ENCODE peak calls at places on chromosomes 12 and 14, in six cellular contexts. One of them, this sample, is unnamed.

GRCh38 chr14:106378191-106378590 is 851.8 kb downstream of the TMEM121 start:
- DNase-seq in OCI-LY7: peak
- DNase-seq in fibroblast of lung: no peak
- DNase-seq in lower lobe of right lung: no peak
- DNase-seq in astrocyte of the spinal cord: no peak
- DNase-seq in AG04449: no peak
- DNase-seq in this sample: no peak

GRCh38 chr12:89111964-89112363 is 240.3 kb downstream of the DUSP6 start:
- DNase-seq in OCI-LY7: no peak
- DNase-seq in fibroblast of lung: no peak
- DNase-seq in lower lobe of right lung: no peak
- DNase-seq in astrocyte of the spinal cord: no peak
- DNase-seq in AG04449: no peak
- DNase-seq in this sample: no peak

GRCh38 chr12:117766008-117766407 is 202.8 kb downstream of the KSR2 start:
- DNase-seq in OCI-LY7: no peak
- DNase-seq in fibroblast of lung: no peak
- DNase-seq in lower lobe of right lung: no peak
- DNase-seq in astrocyte of the spinal cord: no peak
- DNase-seq in AG04449: no peak
- DNase-seq in this sample: no peak

GRCh38 chr12:43692064-43692463 is 66.5 kb downstream of the PUS7L start:
- DNase-seq in OCI-LY7: no peak
- DNase-seq in fibroblast of lung: peak
- DNase-seq in lower lobe of right lung: no peak
- DNase-seq in astrocyte of the spinal cord: peak
- DNase-seq in AG04449: no peak
- DNase-seq in this sample: peak

GRCh38 chr12:31600252-31600651 is 9.3 kb upstream of the DENND5B start:
- DNase-seq in OCI-LY7: peak
- DNase-seq in fibroblast of lung: no peak
- DNase-seq in lower lobe of right lung: no peak
- DNase-seq in astrocyte of the spinal cord: no peak
- DNase-seq in AG04449: no peak
- DNase-seq in this sample: no peak

GRCh38 chr14:69247691-69248440 is 12.1 kb upstream of the GALNT16 start:
- DNase-seq in OCI-LY7: peak
- DNase-seq in fibroblast of lung: peak
- DNase-seq in lower lobe of right lung: no peak
- DNase-seq in astrocyte of the spinal cord: peak
- DNase-seq in AG04449: peak
- DNase-seq in this sample: peak

GRCh38 chr14:102554835-102555819 is 37.3 kb upstream of the RCOR1 start:
- DNase-seq in OCI-LY7: no peak
- DNase-seq in fibroblast of lung: peak
- DNase-seq in lower lobe of right lung: peak
- DNase-seq in astrocyte of the spinal cord: no peak
- DNase-seq in AG04449: no peak
- DNase-seq in this sample: no peak

GRCh38 chr14:92408186-92408585 is 85.2 kb downstream of the SLC24A4 start:
- DNase-seq in OCI-LY7: no peak
- DNase-seq in fibroblast of lung: peak
- DNase-seq in lower lobe of right lung: no peak
- DNase-seq in astrocyte of the spinal cord: peak
- DNase-seq in AG04449: no peak
- DNase-seq in this sample: no peak

GRCh38 chr12:88994537-88994936 is 357.8 kb downstream of the DUSP6 start:
- DNase-seq in OCI-LY7: no peak
- DNase-seq in fibroblast of lung: peak
- DNase-seq in lower lobe of right lung: no peak
- DNase-seq in astrocyte of the spinal cord: no peak
- DNase-seq in AG04449: no peak
- DNase-seq in this sample: no peak

GRCh38 chr14:69345402-69345801 is 52.7 kb downstream of the ERH start:
- DNase-seq in OCI-LY7: no peak
- DNase-seq in fibroblast of lung: no peak
- DNase-seq in lower lobe of right lung: no peak
- DNase-seq in astrocyte of the spinal cord: no peak
- DNase-seq in AG04449: no peak
- DNase-seq in this sample: no peak

GRCh38 chr14:100065161-100065871 is at the start of gene EVL:
- DNase-seq in OCI-LY7: peak
- DNase-seq in fibroblast of lung: no peak
- DNase-seq in lower lobe of right lung: peak
- DNase-seq in astrocyte of the spinal cord: no peak
- DNase-seq in AG04449: no peak
- DNase-seq in this sample: no peak

GRCh38 chr12:53623986-53624385 is 2.2 kb downstream of the ATF7 start:
- DNase-seq in OCI-LY7: no peak
- DNase-seq in fibroblast of lung: peak
- DNase-seq in lower lobe of right lung: no peak
- DNase-seq in astrocyte of the spinal cord: peak
- DNase-seq in AG04449: no peak
- DNase-seq in this sample: peak

GRCh38 chr12:110780448-110780847 is 37.8 kb upstream of the PPP1CC start:
- DNase-seq in OCI-LY7: peak
- DNase-seq in fibroblast of lung: no peak
- DNase-seq in lower lobe of right lung: no peak
- DNase-seq in astrocyte of the spinal cord: no peak
- DNase-seq in AG04449: no peak
- DNase-seq in this sample: no peak

GRCh38 chr12:55925870-55926737 is 1.6 kb downstream of the PYM1 start:
- DNase-seq in OCI-LY7: peak
- DNase-seq in fibroblast of lung: no peak
- DNase-seq in lower lobe of right lung: no peak
- DNase-seq in astrocyte of the spinal cord: no peak
- DNase-seq in AG04449: no peak
- DNase-seq in this sample: no peak

GRCh38 chr14:63671987-63672386 is 30.3 kb upstream of the WDR89 start:
- DNase-seq in OCI-LY7: no peak
- DNase-seq in fibroblast of lung: no peak
- DNase-seq in lower lobe of right lung: no peak
- DNase-seq in astrocyte of the spinal cord: no peak
- DNase-seq in AG04449: no peak
- DNase-seq in this sample: no peak

GRCh38 chr12:122942609-122943008 is 23.7 kb downstream of the ABCB9 start:
- DNase-seq in OCI-LY7: no peak
- DNase-seq in fibroblast of lung: peak
- DNase-seq in lower lobe of right lung: no peak
- DNase-seq in astrocyte of the spinal cord: peak
- DNase-seq in AG04449: no peak
- DNase-seq in this sample: no peak

GRCh38 chr14:49623941-49624806 is 3.6 kb downstream of the MGAT2 start:
- DNase-seq in OCI-LY7: peak
- DNase-seq in fibroblast of lung: no peak
- DNase-seq in lower lobe of right lung: no peak
- DNase-seq in astrocyte of the spinal cord: no peak
- DNase-seq in AG04449: no peak
- DNase-seq in this sample: no peak

GRCh38 chr12:46915082-46915481 is 89.3 kb upstream of the SLC38A4 start:
- DNase-seq in OCI-LY7: no peak
- DNase-seq in fibroblast of lung: peak
- DNase-seq in lower lobe of right lung: no peak
- DNase-seq in astrocyte of the spinal cord: peak
- DNase-seq in AG04449: peak
- DNase-seq in this sample: peak

GRCh38 chr12:113392988-113393579 is 10.6 kb downstream of the SDS start:
- DNase-seq in OCI-LY7: no peak
- DNase-seq in fibroblast of lung: peak
- DNase-seq in lower lobe of right lung: no peak
- DNase-seq in astrocyte of the spinal cord: no peak
- DNase-seq in AG04449: no peak
- DNase-seq in this sample: no peak

GRCh38 chr12:105355752-105356151 is 25.3 kb downstream of the C12orf75 start:
- DNase-seq in OCI-LY7: no peak
- DNase-seq in fibroblast of lung: peak
- DNase-seq in lower lobe of right lung: no peak
- DNase-seq in astrocyte of the spinal cord: peak
- DNase-seq in AG04449: peak
- DNase-seq in this sample: no peak

GRCh38 chr12:29234965-29235364 is 85.9 kb downstream of the FAR2 start:
- DNase-seq in OCI-LY7: no peak
- DNase-seq in fibroblast of lung: peak
- DNase-seq in lower lobe of right lung: no peak
- DNase-seq in astrocyte of the spinal cord: peak
- DNase-seq in AG04449: no peak
- DNase-seq in this sample: no peak

GRCh38 chr12:49031573-49032161 is 13.1 kb upstream of the PRKAG1 start:
- DNase-seq in OCI-LY7: no peak
- DNase-seq in fibroblast of lung: no peak
- DNase-seq in lower lobe of right lung: no peak
- DNase-seq in astrocyte of the spinal cord: no peak
- DNase-seq in AG04449: no peak
- DNase-seq in this sample: no peak

GRCh38 chr12:49030714-49031572 is 12.4 kb upstream of the PRKAG1 start:
- DNase-seq in OCI-LY7: no peak
- DNase-seq in fibroblast of lung: no peak
- DNase-seq in lower lobe of right lung: no peak
- DNase-seq in astrocyte of the spinal cord: no peak
- DNase-seq in AG04449: no peak
- DNase-seq in this sample: no peak

GRCh38 chr12:49033611-49034286 is 15.2 kb upstream of the PRKAG1 start:
- DNase-seq in OCI-LY7: no peak
- DNase-seq in fibroblast of lung: no peak
- DNase-seq in lower lobe of right lung: no peak
- DNase-seq in astrocyte of the spinal cord: no peak
- DNase-seq in AG04449: no peak
- DNase-seq in this sample: no peak

GRCh38 chr12:49032679-49033447 is 14.3 kb upstream of the PRKAG1 start:
- DNase-seq in OCI-LY7: no peak
- DNase-seq in fibroblast of lung: no peak
- DNase-seq in lower lobe of right lung: no peak
- DNase-seq in astrocyte of the spinal cord: no peak
- DNase-seq in AG04449: no peak
- DNase-seq in this sample: no peak

DNA sequence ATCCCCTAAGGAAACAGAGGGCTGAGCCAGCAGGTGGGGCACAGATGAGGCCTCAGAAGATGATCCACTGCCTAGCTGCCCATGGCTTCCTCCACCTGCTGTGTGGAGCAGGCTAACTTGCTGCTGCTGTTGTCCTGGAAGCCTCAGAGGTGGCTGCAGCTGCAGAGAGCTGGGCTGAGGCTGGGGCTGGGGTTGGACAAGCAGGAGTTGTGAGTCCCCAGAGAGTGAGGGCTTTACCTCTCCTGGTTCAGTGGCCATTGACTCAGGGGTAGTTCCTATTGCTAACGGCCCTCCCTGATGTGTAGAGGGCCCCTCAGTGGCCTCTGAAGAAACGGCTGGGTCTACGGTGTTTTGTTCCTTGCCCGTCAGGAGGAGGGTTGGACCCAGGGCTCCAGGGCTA is 13.7 kb upstream of the PRKAG1 start:
- DNase-seq in OCI-LY7: no peak
- DNase-seq in fibroblast of lung: no peak
- DNase-seq in lower lobe of right lung: no peak
- DNase-seq in astrocyte of the spinal cord: no peak
- DNase-seq in AG04449: no peak
- DNase-seq in this sample: no peak
- H3K4me3 ChIP-seq in OCI-LY7: no peak
- H3K4me3 ChIP-seq in fibroblast of lung: no peak
- H3K4me3 ChIP-seq in lower lobe of right lung: no peak
- H3K4me3 ChIP-seq in astrocyte of the spinal cord: no peak
- H3K4me3 ChIP-seq in AG04449: no peak
- H3K4me3 ChIP-seq in this sample: no peak

GRCh38 chr12:112304411-112304810 is 77.8 kb downstream of the HECTD4 start:
- DNase-seq in OCI-LY7: no peak
- DNase-seq in fibroblast of lung: no peak
- DNase-seq in lower lobe of right lung: no peak
- DNase-seq in astrocyte of the spinal cord: no peak
- DNase-seq in AG04449: no peak
- DNase-seq in this sample: no peak

GRCh38 chr12:112303799-112304198 is 78.4 kb downstream of the HECTD4 start:
- DNase-seq in OCI-LY7: no peak
- DNase-seq in fibroblast of lung: no peak
- DNase-seq in lower lobe of right lung: no peak
- DNase-seq in astrocyte of the spinal cord: no peak
- DNase-seq in AG04449: no peak
- DNase-seq in this sample: no peak

GRCh38 chr12:112299704-112300103 is 82.5 kb downstream of the HECTD4 start:
- DNase-seq in OCI-LY7: no peak
- DNase-seq in fibroblast of lung: no peak
- DNase-seq in lower lobe of right lung: no peak
- DNase-seq in astrocyte of the spinal cord: no peak
- DNase-seq in AG04449: no peak
- DNase-seq in this sample: no peak

GRCh38 chr12:112305951-112306350 is 76.3 kb downstream of the HECTD4 start:
- DNase-seq in OCI-LY7: no peak
- DNase-seq in fibroblast of lung: no peak
- DNase-seq in lower lobe of right lung: no peak
- DNase-seq in astrocyte of the spinal cord: no peak
- DNase-seq in AG04449: no peak
- DNase-seq in this sample: no peak

GRCh38 chr12:112303004-112303403 is 79.2 kb downstream of the HECTD4 start:
- DNase-seq in OCI-LY7: peak
- DNase-seq in fibroblast of lung: peak
- DNase-seq in lower lobe of right lung: no peak
- DNase-seq in astrocyte of the spinal cord: peak
- DNase-seq in AG04449: peak
- DNase-seq in this sample: peak
- H3K4me3 ChIP-seq in OCI-LY7: no peak
- H3K4me3 ChIP-seq in fibroblast of lung: no peak
- H3K4me3 ChIP-seq in lower lobe of right lung: no peak
- H3K4me3 ChIP-seq in astrocyte of the spinal cord: no peak
- H3K4me3 ChIP-seq in AG04449: no peak
- H3K4me3 ChIP-seq in this sample: no peak

GRCh38 chr14:94293578-94293924 is 483 bp upstream of the SERPINA10 start:
- DNase-seq in OCI-LY7: no peak
- DNase-seq in fibroblast of lung: no peak
- DNase-seq in lower lobe of right lung: no peak
- DNase-seq in astrocyte of the spinal cord: no peak
- DNase-seq in AG04449: no peak
- DNase-seq in this sample: no peak
- H3K4me3 ChIP-seq in OCI-LY7: no peak
- H3K4me3 ChIP-seq in fibroblast of lung: no peak
- H3K4me3 ChIP-seq in lower lobe of right lung: no peak
- H3K4me3 ChIP-seq in astrocyte of the spinal cord: no peak
- H3K4me3 ChIP-seq in AG04449: no peak
- H3K4me3 ChIP-seq in this sample: no peak

DNA sequence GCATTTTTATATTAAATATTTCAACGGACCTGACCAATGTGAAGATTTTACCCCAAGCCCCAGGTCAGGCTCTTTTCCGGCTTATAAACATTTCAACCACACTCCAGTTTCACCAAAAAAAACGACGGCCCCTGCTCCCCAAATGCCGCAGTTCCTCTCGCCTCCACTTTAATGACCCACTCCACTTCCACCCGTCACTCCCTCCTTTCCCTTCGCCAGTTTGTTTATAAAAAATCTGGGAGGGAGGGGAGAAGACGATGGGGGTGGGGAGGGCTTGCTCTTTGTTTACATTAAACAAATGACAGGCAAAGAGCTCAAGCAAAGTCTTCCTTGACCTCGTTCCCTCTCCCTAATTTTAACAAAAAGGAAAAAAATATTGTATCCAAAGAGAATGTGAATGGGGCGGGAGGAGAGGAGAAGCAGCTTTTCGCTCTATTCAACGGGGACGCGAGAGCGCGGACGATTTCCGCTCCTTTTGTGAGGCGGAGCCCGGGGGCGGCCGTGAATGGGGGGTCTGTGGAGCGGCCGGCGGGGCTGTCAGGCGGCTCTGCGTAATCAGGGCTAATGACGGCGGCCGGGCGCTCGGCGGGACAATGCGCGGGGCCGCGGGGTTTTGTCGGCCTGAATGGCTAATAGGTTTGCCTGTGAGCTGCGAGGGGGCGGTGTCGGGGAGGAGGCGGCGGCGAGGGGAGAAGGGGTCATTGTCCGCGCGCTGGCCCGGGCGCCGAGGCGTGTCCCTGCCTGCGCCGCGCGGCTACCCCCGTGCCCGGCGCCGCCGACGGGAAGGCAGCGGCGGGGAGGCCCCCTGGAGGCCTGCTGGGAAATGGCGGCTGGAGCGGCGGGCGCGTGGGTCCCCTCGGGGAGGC is 5.7 kb downstream of the SIX6 start:
- DNase-seq in OCI-LY7: no peak
- DNase-seq in fibroblast of lung: peak
- DNase-seq in lower lobe of right lung: no peak
- DNase-seq in astrocyte of the spinal cord: no peak
- DNase-seq in AG04449: no peak
- DNase-seq in this sample: no peak
- H3K4me3 ChIP-seq in OCI-LY7: no peak
- H3K4me3 ChIP-seq in fibroblast of lung: peak
- H3K4me3 ChIP-seq in lower lobe of right lung: peak
- H3K4me3 ChIP-seq in astrocyte of the spinal cord: peak
- H3K4me3 ChIP-seq in AG04449: peak
- H3K4me3 ChIP-seq in this sample: peak

This sample was measured in skeletal muscle cell.